ENCODE peak calls at places on chromosome 13, in six cellular contexts. M, X, C, E, P and R are unnamed samples.

GRCh38 chr13:34420975-34421719 is 520.9 kb upstream of the NBEA start:
- DNase-seq in M (no peak), X (no peak), C (no peak), E (no peak), P (no peak), R (no peak)

GRCh38 chr13:33763021-33763420 is 54.9 kb upstream of the RFC3 start:
- DNase-seq in M (no peak), X (no peak), C (peak; percentile 45), E (no peak), P (no peak), R (no peak)

GRCh38 chr13:29594710-29595379 is 643 bp downstream of the SLC7A1 start:
- DNase-seq in M (peak; percentile 60), X (peak; percentile 42), C (peak; percentile 66), E (no peak), P (no peak), R (peak; percentile 12)

GRCh38 chr13:101626925-101627555 is 174.6 kb downstream of the ITGBL1 start:
- DNase-seq in M (no peak), X (no peak), C (no peak), E (no peak), P (no peak), R (no peak)

GRCh38 chr13:95982144-95982543 is 71.1 kb downstream of the UGGT2 start:
- DNase-seq in M (no peak), X (no peak), C (no peak), E (no peak), P (no peak), R (no peak)

GRCh38 chr13:94711561-94712286 is 621 bp downstream of the SOX21 start:
- DNase-seq in M (peak; percentile 35), X (no peak), C (peak; percentile 23), E (peak; percentile 14), P (no peak), R (no peak)

GRCh38 chr13:50365683-50366391 is 350.6 kb downstream of the KCNRG start:
- DNase-seq in M (peak; percentile 76), X (no peak), C (no peak), E (no peak), P (no peak), R (no peak)

GRCh38 chr13:44667950-44668349 is 91.8 kb upstream of the TSC22D1 start:
- DNase-seq in M (no peak), X (no peak), C (peak; percentile 62), E (no peak), P (no peak), R (no peak)

GRCh38 chr13:73835138-73835721 is 299.0 kb downstream of the KLF12 start:
- DNase-seq in M (peak; percentile 38), X (no peak), C (peak; percentile 70), E (no peak), P (peak; percentile 21), R (no peak)

GRCh38 chr13:81148822-81149221 is 807.9 kb upstream of the SPRY2 start:
- DNase-seq in M (no peak), X (no peak), C (no peak), E (no peak), P (no peak), R (no peak)

GRCh38 chr13:102580552-102581169 is 16.1 kb upstream of the TPP2 start:
- DNase-seq in M (peak; percentile 33), X (no peak), C (peak; percentile 87), E (no peak), P (no peak), R (no peak)

GRCh38 chr13:82947121-82948077 is 934.9 kb downstream of the SLITRK1 start:
- DNase-seq in M (no peak), X (no peak), C (peak; percentile 3), E (no peak), P (no peak), R (no peak)

GRCh38 chr13:112615391-112615790 is 27.4 kb upstream of the TUBGCP3 start:
- DNase-seq in M (no peak), X (no peak), C (no peak), E (no peak), P (no peak), R (no peak)

GRCh38 chr13:44237276-44237767 is 136.3 kb upstream of the SERP2 start:
- DNase-seq in M (no peak), X (no peak), C (peak; percentile 99), E (no peak), P (peak; percentile 82), R (no peak)

GRCh38 chr13:25117312-25117711 is 21.4 kb downstream of the PABPC3 start:
- DNase-seq in M (no peak), X (no peak), C (no peak), E (no peak), P (no peak), R (no peak)

GRCh38 chr13:47085346-47085745 is 188.5 kb upstream of the HTR2A start:
- DNase-seq in M (no peak), X (no peak), C (no peak), E (no peak), P (no peak), R (no peak)

GRCh38 chr13:76903544-76904162 is 17.4 kb upstream of the KCTD12 start:
- DNase-seq in M (peak; percentile 54), X (no peak), C (peak; percentile 91), E (no peak), P (no peak), R (peak; percentile 40)

GRCh38 chr13:43377955-43378354 is 354.6 kb downstream of the DNAJC15 start:
- DNase-seq in M (no peak), X (no peak), C (peak; percentile 72), E (no peak), P (no peak), R (no peak)

GRCh38 chr13:98263841-98264240 is 86.8 kb upstream of the RNF113B start:
- DNase-seq in M (no peak), X (no peak), C (no peak), E (no peak), P (no peak), R (no peak)

GRCh38 chr13:113927661-113928581 is 46.0 kb downstream of the C13orf46 start:
- DNase-seq in M (no peak), X (no peak), C (peak; percentile 87), E (peak; percentile 93), P (peak; percentile 99), R (no peak)

GRCh38 chr13:109667754-109668360 is 118.5 kb downstream of the IRS2 start:
- DNase-seq in M (peak; percentile 9), X (no peak), C (no peak), E (no peak), P (no peak), R (no peak)

GRCh38 chr13:94858856-94859811 is 146.8 kb upstream of the SOX21 start:
- DNase-seq in M (no peak), X (no peak), C (peak; percentile 87), E (no peak), P (peak; percentile 12), R (no peak)